ENCODE peak calls at places on chromosomes 4 and X, in nine cellular contexts. One of them, this sample, is unnamed.
A peak's percentile ranks its signal among the peaks of the same experiment; 100 is the strongest.

GRCh38 chr4:100517864-100518341 is at the start of gene EMCN:
- DNase-seq in H1: no peak
- DNase-seq in IMR-90: no peak
- DNase-seq in NT2/D1: no peak
- DNase-seq in fibroblast of lung: no peak
- DNase-seq in HepG2: no peak
- DNase-seq in DND-41: no peak
- DNase-seq in GM23248: peak; percentile 3
- DNase-seq in astrocyte: no peak
- DNase-seq in this sample: no peak

GRCh38 chr4:31058656-31059055 is 338.5 kb downstream of the PCDH7 start:
- DNase-seq in fibroblast of lung: no peak
- DNase-seq in astrocyte: no peak
- DNase-seq in GM23248: no peak
- DNase-seq in H1: no peak
- DNase-seq in NT2/D1: no peak
- DNase-seq in DND-41: no peak
- DNase-seq in HepG2: no peak
- DNase-seq in IMR-90: no peak
- DNase-seq in this sample: no peak

GRCh38 chrX:120365320-120365719 is 3.4 kb downstream of the ATP1B4 start:
- DNase-seq in NT2/D1: no peak
- DNase-seq in H1: no peak
- DNase-seq in HepG2: peak; percentile 6
- DNase-seq in fibroblast of lung: no peak
- DNase-seq in GM23248: peak; percentile 15
- DNase-seq in astrocyte: no peak
- DNase-seq in DND-41: peak; percentile 63
- DNase-seq in IMR-90: no peak
- DNase-seq in this sample: peak; percentile 85

GRCh38 chrX:139113682-139114081 is 402.2 kb upstream of the FGF13 start:
- DNase-seq in GM23248: peak; percentile 58
- DNase-seq in H1: no peak
- DNase-seq in DND-41: no peak
- DNase-seq in NT2/D1: no peak
- DNase-seq in IMR-90: no peak
- DNase-seq in HepG2: no peak
- DNase-seq in fibroblast of lung: peak; percentile 42
- DNase-seq in astrocyte: no peak
- DNase-seq in this sample: no peak

GRCh38 chr4:76998251-76998901 is 48.8 kb downstream of the SEPTIN11 start:
- DNase-seq in NT2/D1: no peak
- DNase-seq in H1: no peak
- DNase-seq in astrocyte: peak; percentile 67
- DNase-seq in HepG2: no peak
- DNase-seq in IMR-90: peak; percentile 75
- DNase-seq in DND-41: no peak
- DNase-seq in GM23248: peak; percentile 46
- DNase-seq in fibroblast of lung: peak; percentile 75
- DNase-seq in this sample: no peak

GRCh38 chr4:188941524-188942109 is 802.4 kb downstream of the TRIML1 start:
- DNase-seq in IMR-90: peak; percentile 100
- DNase-seq in H1: no peak
- DNase-seq in DND-41: no peak
- DNase-seq in fibroblast of lung: peak; percentile 99
- DNase-seq in GM23248: peak; percentile 82
- DNase-seq in astrocyte: peak; percentile 99
- DNase-seq in NT2/D1: no peak
- DNase-seq in HepG2: no peak
- DNase-seq in this sample: no peak

GRCh38 chr4:128571747-128572146 is 237.8 kb upstream of the JADE1 start:
- DNase-seq in astrocyte: peak; percentile 97
- DNase-seq in IMR-90: peak; percentile 96
- DNase-seq in H1: no peak
- DNase-seq in HepG2: no peak
- DNase-seq in fibroblast of lung: peak; percentile 98
- DNase-seq in NT2/D1: no peak
- DNase-seq in GM23248: peak; percentile 93
- DNase-seq in DND-41: no peak
- DNase-seq in this sample: no peak

GRCh38 chr4:142549726-142550463 is 296.2 kb downstream of the INPP4B start:
- DNase-seq in H1: no peak
- DNase-seq in HepG2: no peak
- DNase-seq in GM23248: peak; percentile 91
- DNase-seq in fibroblast of lung: peak; percentile 97
- DNase-seq in NT2/D1: no peak
- DNase-seq in DND-41: no peak
- DNase-seq in astrocyte: peak; percentile 96
- DNase-seq in IMR-90: peak; percentile 81
- DNase-seq in this sample: no peak

GRCh38 chr4:8115916-8116315 is 42.7 kb downstream of the ABLIM2 start:
- DNase-seq in astrocyte: no peak
- DNase-seq in H1: no peak
- DNase-seq in HepG2: no peak
- DNase-seq in fibroblast of lung: no peak
- DNase-seq in NT2/D1: no peak
- DNase-seq in DND-41: peak; percentile 18
- DNase-seq in IMR-90: no peak
- DNase-seq in GM23248: no peak
- DNase-seq in this sample: no peak

GRCh38 chr4:124414641-124415040 is 297.9 kb downstream of the ANKRD50 start:
- DNase-seq in HepG2: no peak
- DNase-seq in astrocyte: peak; percentile 50
- DNase-seq in DND-41: no peak
- DNase-seq in GM23248: peak; percentile 58
- DNase-seq in fibroblast of lung: peak; percentile 60
- DNase-seq in NT2/D1: no peak
- DNase-seq in IMR-90: peak; percentile 70
- DNase-seq in H1: no peak
- DNase-seq in this sample: no peak

GRCh38 chrX:68536429-68536828 is 37.6 kb downstream of the YIPF6 start:
- DNase-seq in GM23248: no peak
- DNase-seq in HepG2: peak; percentile 35
- DNase-seq in fibroblast of lung: no peak
- DNase-seq in astrocyte: no peak
- DNase-seq in DND-41: no peak
- DNase-seq in NT2/D1: no peak
- DNase-seq in IMR-90: no peak
- DNase-seq in H1: no peak
- DNase-seq in this sample: no peak

GRCh38 chr4:94412019-94413017 is 39.4 kb upstream of the PDLIM5 start:
- DNase-seq in IMR-90: peak; percentile 79
- DNase-seq in HepG2: peak; percentile 73
- DNase-seq in GM23248: peak; percentile 80
- DNase-seq in H1: no peak
- DNase-seq in DND-41: no peak
- DNase-seq in astrocyte: peak; percentile 86
- DNase-seq in fibroblast of lung: peak; percentile 88
- DNase-seq in NT2/D1: no peak
- DNase-seq in this sample: no peak

GRCh38 chrX:150507251-150507856 is 61.1 kb upstream of the MTM1 start:
- DNase-seq in DND-41: no peak
- DNase-seq in HepG2: no peak
- DNase-seq in GM23248: peak; percentile 64
- DNase-seq in fibroblast of lung: peak; percentile 18
- DNase-seq in IMR-90: no peak
- DNase-seq in astrocyte: no peak
- DNase-seq in H1: no peak
- DNase-seq in NT2/D1: peak; percentile 62
- DNase-seq in this sample: peak; percentile 73

GRCh38 chr4:172143605-172144314 is 330.6 kb downstream of the GALNTL6 start:
- DNase-seq in GM23248: no peak
- DNase-seq in H1: no peak
- DNase-seq in HepG2: no peak
- DNase-seq in astrocyte: no peak
- DNase-seq in fibroblast of lung: no peak
- DNase-seq in NT2/D1: no peak
- DNase-seq in DND-41: no peak
- DNase-seq in IMR-90: no peak
- DNase-seq in this sample: no peak

GRCh38 chrX:129755779-129756650 is 17.2 kb downstream of the XPNPEP2 start:
- DNase-seq in GM23248: no peak
- DNase-seq in IMR-90: no peak
- DNase-seq in H1: no peak
- DNase-seq in NT2/D1: no peak
- DNase-seq in DND-41: peak; percentile 70
- DNase-seq in astrocyte: no peak
- DNase-seq in fibroblast of lung: no peak
- DNase-seq in HepG2: no peak
- DNase-seq in this sample: peak; percentile 76

GRCh38 chr4:6332042-6332668 is 62.5 kb downstream of the WFS1 start:
- DNase-seq in NT2/D1: no peak
- DNase-seq in GM23248: peak; percentile 42
- DNase-seq in H1: no peak
- DNase-seq in DND-41: no peak
- DNase-seq in HepG2: no peak
- DNase-seq in fibroblast of lung: no peak
- DNase-seq in IMR-90: peak; percentile 15
- DNase-seq in astrocyte: no peak
- DNase-seq in this sample: peak; percentile 88

GRCh38 chr4:54085284-54085683 is 14.7 kb upstream of the GSX2 start:
- DNase-seq in DND-41: no peak
- DNase-seq in IMR-90: peak; percentile 92
- DNase-seq in astrocyte: peak; percentile 75
- DNase-seq in HepG2: peak; percentile 91
- DNase-seq in H1: no peak
- DNase-seq in NT2/D1: no peak
- DNase-seq in fibroblast of lung: peak; percentile 82
- DNase-seq in GM23248: peak; percentile 95
- DNase-seq in this sample: no peak

GRCh38 chrX:11899091-11899490 is 141.1 kb downstream of the MSL3 start:
- DNase-seq in H1: no peak
- DNase-seq in HepG2: no peak
- DNase-seq in DND-41: no peak
- DNase-seq in astrocyte: peak; percentile 67
- DNase-seq in GM23248: no peak
- DNase-seq in fibroblast of lung: peak; percentile 75
- DNase-seq in IMR-90: no peak
- DNase-seq in NT2/D1: no peak
- DNase-seq in this sample: no peak

GRCh38 chr4:55754754-55755350 is 64.7 kb upstream of the EXOC1L start:
- DNase-seq in H1: no peak
- DNase-seq in NT2/D1: no peak
- DNase-seq in astrocyte: peak; percentile 72
- DNase-seq in fibroblast of lung: peak; percentile 74
- DNase-seq in IMR-90: peak; percentile 58
- DNase-seq in DND-41: no peak
- DNase-seq in GM23248: peak; percentile 77
- DNase-seq in HepG2: no peak
- DNase-seq in this sample: no peak

GRCh38 chr4:15158410-15159091 is 156.3 kb downstream of the CPEB2 start:
- DNase-seq in HepG2: no peak
- DNase-seq in astrocyte: no peak
- DNase-seq in H1: no peak
- DNase-seq in GM23248: no peak
- DNase-seq in DND-41: no peak
- DNase-seq in NT2/D1: no peak
- DNase-seq in fibroblast of lung: no peak
- DNase-seq in IMR-90: no peak
- DNase-seq in this sample: peak; percentile 86
- H3K9ac ChIP-seq in HepG2: no peak overlapping the region
- H3K9ac ChIP-seq in astrocyte: no peak overlapping the region
- H3K9ac ChIP-seq in H1: no peak overlapping the region
- H3K9ac ChIP-seq in GM23248: no peak overlapping the region
- H3K9ac ChIP-seq in DND-41: no peak overlapping the region
- H3K9ac ChIP-seq in NT2/D1: no peak overlapping the region
- H3K9ac ChIP-seq in fibroblast of lung: no peak overlapping the region
- H3K9ac ChIP-seq in IMR-90: no peak overlapping the region
- H3K9ac ChIP-seq in this sample: peak overlapping the region; percentile 20

GRCh38 chrX:115023811-115024210 is 6.4 kb upstream of the IL13RA2 start:
- DNase-seq in fibroblast of lung: no peak
- DNase-seq in H1: no peak
- DNase-seq in HepG2: no peak
- DNase-seq in DND-41: no peak
- DNase-seq in IMR-90: no peak
- DNase-seq in NT2/D1: no peak
- DNase-seq in GM23248: no peak
- DNase-seq in astrocyte: no peak
- DNase-seq in this sample: no peak

GRCh38 chrX:115018040-115018647 is 728 bp upstream of the IL13RA2 start:
- DNase-seq in DND-41: no peak
- DNase-seq in HepG2: no peak
- DNase-seq in NT2/D1: peak; percentile 5
- DNase-seq in H1: no peak
- DNase-seq in astrocyte: no peak
- DNase-seq in GM23248: peak; percentile 33
- DNase-seq in fibroblast of lung: no peak
- DNase-seq in IMR-90: no peak
- DNase-seq in this sample: peak; percentile 53

GRCh38 chrX:115021121-115021520 is 3.7 kb upstream of the IL13RA2 start:
- DNase-seq in IMR-90: peak; percentile 10
- DNase-seq in NT2/D1: no peak
- DNase-seq in H1: no peak
- DNase-seq in astrocyte: no peak
- DNase-seq in DND-41: no peak
- DNase-seq in fibroblast of lung: no peak
- DNase-seq in HepG2: no peak
- DNase-seq in GM23248: no peak
- DNase-seq in this sample: no peak

GRCh38 chrX:115018944-115019343 is 1.5 kb upstream of the IL13RA2 start:
- DNase-seq in GM23248: peak; percentile 58
- DNase-seq in HepG2: no peak
- DNase-seq in NT2/D1: no peak
- DNase-seq in IMR-90: no peak
- DNase-seq in fibroblast of lung: peak; percentile 3
- DNase-seq in DND-41: no peak
- DNase-seq in H1: no peak
- DNase-seq in astrocyte: no peak
- DNase-seq in this sample: no peak

GRCh38 chrX:115023139-115023538 is 5.7 kb upstream of the IL13RA2 start:
- DNase-seq in IMR-90: peak; percentile 90
- DNase-seq in GM23248: peak; percentile 78
- DNase-seq in HepG2: no peak
- DNase-seq in fibroblast of lung: peak; percentile 87
- DNase-seq in DND-41: no peak
- DNase-seq in astrocyte: peak; percentile 81
- DNase-seq in H1: no peak
- DNase-seq in NT2/D1: no peak
- DNase-seq in this sample: no peak
- H3K9ac ChIP-seq in IMR-90: no peak overlapping the region
- H3K9ac ChIP-seq in GM23248: no peak overlapping the region
- H3K9ac ChIP-seq in HepG2: no peak overlapping the region
- H3K9ac ChIP-seq in fibroblast of lung: no peak overlapping the region
- H3K9ac ChIP-seq in DND-41: no peak overlapping the region
- H3K9ac ChIP-seq in astrocyte: no peak overlapping the region
- H3K9ac ChIP-seq in H1: no peak overlapping the region
- H3K9ac ChIP-seq in NT2/D1: no peak overlapping the region
- H3K9ac ChIP-seq in this sample: no peak overlapping the region

GRCh38 chr4:118968813-118969212 is 80.2 kb downstream of the SYNPO2 start:
- DNase-seq in NT2/D1: no peak
- DNase-seq in fibroblast of lung: no peak
- DNase-seq in H1: no peak
- DNase-seq in HepG2: no peak
- DNase-seq in GM23248: peak; percentile 20
- DNase-seq in DND-41: no peak
- DNase-seq in astrocyte: no peak
- DNase-seq in IMR-90: no peak
- DNase-seq in this sample: no peak
- H3K9ac ChIP-seq in NT2/D1: no peak overlapping the region
- H3K9ac ChIP-seq in fibroblast of lung: no peak overlapping the region
- H3K9ac ChIP-seq in H1: no peak overlapping the region
- H3K9ac ChIP-seq in HepG2: no peak overlapping the region
- H3K9ac ChIP-seq in GM23248: peak overlapping the region; percentile 18
- H3K9ac ChIP-seq in DND-41: no peak overlapping the region
- H3K9ac ChIP-seq in astrocyte: no peak overlapping the region
- H3K9ac ChIP-seq in IMR-90: peak overlapping the region; percentile 29
- H3K9ac ChIP-seq in this sample: no peak overlapping the region

GRCh38 chr4:180449395-180449956 is 1793.7 kb upstream of the TENM3 start:
- DNase-seq in HepG2: peak; percentile 46
- DNase-seq in GM23248: no peak
- DNase-seq in H1: peak; percentile 7
- DNase-seq in DND-41: peak; percentile 44
- DNase-seq in NT2/D1: peak; percentile 28
- DNase-seq in IMR-90: peak; percentile 21
- DNase-seq in astrocyte: peak; percentile 37
- DNase-seq in fibroblast of lung: peak; percentile 51
- DNase-seq in this sample: peak; percentile 84
- H3K9ac ChIP-seq in HepG2: no peak overlapping the region
- H3K9ac ChIP-seq in GM23248: no peak overlapping the region
- H3K9ac ChIP-seq in H1: no peak overlapping the region
- H3K9ac ChIP-seq in DND-41: no peak overlapping the region
- H3K9ac ChIP-seq in NT2/D1: no peak overlapping the region
- H3K9ac ChIP-seq in IMR-90: no peak overlapping the region
- H3K9ac ChIP-seq in astrocyte: no peak overlapping the region
- H3K9ac ChIP-seq in fibroblast of lung: no peak overlapping the region
- H3K9ac ChIP-seq in this sample: no peak overlapping the region

This sample was measured in endodermal cell.